ENCODE peak calls at places on chromosomes 16 and 17, in eight cellular contexts. B is neural progenitor cell, R is endothelial cell of umbilical vein, E is fibroblast of lung, P is H1, C is HepG2, L is MM.1S, I is GM23248. M is an unnamed sample.

GRCh38 chr16:87602005-87602790 is at the start of gene JPH3:
- DNase-seq in B (peak; percentile 80), L (no peak), C (no peak), R (no peak), P (peak; percentile 70), I (no peak), E (no peak), M (no peak)

GRCh38 chr17:63476857-63477470 is at the start of gene ACE:
- DNase-seq in P (no peak), L (peak; percentile 61), B (peak; percentile 76), I (peak; percentile 65), E (no peak), R (peak; percentile 43), C (no peak), M (no peak)

GRCh38 chr16:30985401-30986128 is 558 bp downstream of the HSD3B7 start:
- DNase-seq in R (no peak), E (no peak), C (peak; percentile 86), B (peak; percentile 62), P (no peak), I (peak; percentile 81), L (no peak), M (peak; percentile 32)

GRCh38 chr17:10059684-10060211 is 138.7 kb downstream of the GAS7 start:
- DNase-seq in L (peak; percentile 52), C (no peak), E (peak; percentile 40), R (no peak), B (no peak), P (no peak), I (peak; percentile 38), M (no peak)

GRCh38 chr17:7857724-7858486 is at the start of gene CYB5D1:
- DNase-seq in B (peak; percentile 94), C (peak; percentile 90), P (no peak), R (peak; percentile 97), E (peak; percentile 97), L (peak; percentile 95), I (peak; percentile 98), M (peak; percentile 92)

GRCh38 chr16:83215417-83216001 is 588.7 kb downstream of the CDH13 start:
- DNase-seq in R (peak; percentile 48), B (peak; percentile 76), C (peak; percentile 21), E (peak; percentile 58), L (peak; percentile 11), P (peak; percentile 47), I (peak; percentile 39), M (peak; percentile 24)

GRCh38 chr16:70749006-70749678 is 51.8 kb downstream of the VAC14 start:
- DNase-seq in E (no peak), R (no peak), I (no peak), C (no peak), L (no peak), P (no peak), B (no peak), M (no peak)

GRCh38 chr17:72158895-72159885 is 38.4 kb downstream of the SOX9 start:
- DNase-seq in B (no peak), C (peak; percentile 23), P (no peak), I (no peak), R (no peak), E (peak; percentile 55), L (no peak), M (no peak)

GRCh38 chr17:7289256-7290032 is 5.0 kb downstream of the YBX2 start:
- DNase-seq in P (no peak), C (no peak), B (no peak), I (no peak), L (no peak), E (no peak), R (no peak), M (no peak)

GRCh38 chr17:66835476-66835875 is 559 bp downstream of the CACNG5 start:
- DNase-seq in I (no peak), P (no peak), L (no peak), R (no peak), E (no peak), C (no peak), B (peak; percentile 13), M (no peak)

GRCh38 chr17:66833201-66833600 is 1.7 kb upstream of the CACNG5 start:
- DNase-seq in R (no peak), C (no peak), B (no peak), L (no peak), I (no peak), E (no peak), P (no peak), M (no peak)

GRCh38 chr17:66834426-66834918 is 445 bp upstream of the CACNG5 start:
- DNase-seq in C (no peak), L (no peak), B (no peak), P (no peak), E (no peak), R (no peak), I (no peak), M (no peak)

GRCh38 chr17:66836063-66837005 is 1.4 kb downstream of the CACNG5 start:
- DNase-seq in P (no peak), R (no peak), C (no peak), B (no peak), L (no peak), I (no peak), E (no peak), M (no peak)

GRCh38 chr17:66834919-66835454 is at the start of gene CACNG5:
- DNase-seq in E (no peak), I (no peak), P (no peak), L (no peak), R (no peak), C (no peak), B (peak; percentile 45), M (no peak)
- H3K9ac ChIP-seq in E (no peak within 1 kb of the TSS), I (no peak within 1 kb of the TSS), P (no peak within 1 kb of the TSS), L (no peak within 1 kb of the TSS), R (no peak within 1 kb of the TSS), C (no peak within 1 kb of the TSS), B (no peak within 1 kb of the TSS), M (no peak within 1 kb of the TSS)

DNA sequence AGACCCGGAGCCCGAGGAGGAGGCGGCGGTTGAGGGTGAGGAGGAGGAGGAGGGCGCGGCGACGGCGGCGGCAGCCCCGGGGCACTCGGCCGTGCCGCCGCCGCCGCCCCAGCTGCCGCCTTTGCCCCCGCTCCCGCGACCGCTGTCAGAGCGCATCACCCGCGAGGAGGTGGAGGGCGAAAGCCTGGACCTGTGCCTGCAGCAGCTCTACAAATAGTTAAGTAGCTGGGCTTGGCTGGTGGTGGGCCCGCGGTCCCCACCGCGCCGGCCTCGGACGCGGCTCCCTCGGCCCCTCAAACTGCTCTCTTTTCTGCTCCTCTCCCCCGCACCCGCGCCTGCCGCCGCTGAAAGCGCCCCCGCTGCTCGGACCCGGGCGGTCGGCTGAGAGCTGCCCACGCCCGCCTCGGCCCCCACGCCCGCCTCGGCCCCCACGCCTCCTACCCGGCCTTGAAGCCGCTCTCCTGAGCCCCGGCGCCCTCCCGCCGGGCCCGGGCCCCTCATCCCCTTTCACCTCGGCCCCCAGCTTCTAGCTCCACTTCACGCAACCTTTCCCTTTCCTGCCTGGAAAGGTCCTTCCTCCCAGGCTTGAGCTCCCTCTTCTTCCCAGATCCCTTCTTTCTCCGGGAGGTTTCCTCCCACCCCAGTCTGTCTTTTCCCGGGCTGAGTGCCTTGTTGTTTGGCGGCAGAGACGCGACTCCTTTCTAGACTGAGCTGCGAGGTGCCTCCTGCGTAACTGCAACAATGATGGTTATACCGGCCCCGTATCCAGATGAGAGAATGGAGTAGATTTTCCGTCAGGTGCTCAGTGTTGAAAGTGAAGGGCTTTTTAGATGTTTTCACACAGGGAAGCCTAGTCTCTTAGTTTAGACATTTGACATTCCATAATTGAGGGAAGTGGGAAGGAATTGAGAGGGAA is 850 bp downstream of the PPM1E start:
- DNase-seq in L (peak; percentile 12), P (no peak), E (no peak), I (peak; percentile 4), B (peak; percentile 61), C (no peak), R (no peak), M (no peak)
- TF ChIP-seq EZH2 in L (no peak), P (peak; percentile 37), E (peak; percentile 92), I (peak; percentile 28), B (no peak), C (peak; percentile 98), R (peak; percentile 74), M (peak; percentile 97)

GRCh38 chr17:3953542-3953941 is 10.7 kb downstream of the ATP2A3 start:
- DNase-seq in L (no peak), I (no peak), R (no peak), E (no peak), P (no peak), B (no peak), C (no peak), M (no peak)

GRCh38 chr17:3951003-3951402 is 13.2 kb downstream of the ATP2A3 start:
- DNase-seq in I (no peak), L (no peak), R (no peak), P (no peak), C (no peak), B (no peak), E (no peak), M (no peak)

GRCh38 chr17:3950584-3950983 is 13.7 kb downstream of the ATP2A3 start:
- DNase-seq in P (no peak), C (no peak), E (no peak), L (no peak), B (no peak), R (no peak), I (no peak), M (no peak)

GRCh38 chr17:3951420-3951819 is 12.8 kb downstream of the ATP2A3 start:
- DNase-seq in B (no peak), P (no peak), I (no peak), L (no peak), R (no peak), E (no peak), C (no peak), M (no peak)

DNA sequence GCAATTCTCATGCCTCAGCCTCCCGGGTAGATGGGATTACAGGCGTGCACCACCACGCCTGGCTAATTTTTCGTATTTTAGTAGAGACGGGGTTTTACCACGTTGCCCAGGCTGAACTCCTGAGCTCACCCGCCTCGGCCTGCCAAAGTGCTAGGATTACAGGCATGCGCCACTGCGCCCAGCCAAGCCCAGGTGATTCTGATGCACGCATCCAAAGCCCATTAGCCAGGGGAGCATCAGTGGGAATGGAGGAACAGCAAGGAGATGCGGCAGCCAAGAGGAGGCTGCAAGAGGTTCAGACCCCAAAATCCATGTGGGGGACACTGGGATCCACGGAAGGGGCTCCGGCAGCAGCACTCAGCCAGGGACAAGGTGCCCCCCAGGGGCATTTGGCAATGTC is 12.1 kb downstream of the ATP2A3 start:
- DNase-seq in L (no peak), I (no peak), E (no peak), B (no peak), C (no peak), P (no peak), R (no peak), M (no peak)
- H4K20me1 ChIP-seq in L (peaks cover 3% of the 10 kb centered on the region), I (no peaks in the 10 kb centered on the region), E (no peaks in the 10 kb centered on the region), B (no peaks in the 10 kb centered on the region), C (no peaks in the 10 kb centered on the region), P (peaks cover 1% of the 10 kb centered on the region), R (no peaks in the 10 kb centered on the region), M (no peaks in the 10 kb centered on the region)

DNA sequence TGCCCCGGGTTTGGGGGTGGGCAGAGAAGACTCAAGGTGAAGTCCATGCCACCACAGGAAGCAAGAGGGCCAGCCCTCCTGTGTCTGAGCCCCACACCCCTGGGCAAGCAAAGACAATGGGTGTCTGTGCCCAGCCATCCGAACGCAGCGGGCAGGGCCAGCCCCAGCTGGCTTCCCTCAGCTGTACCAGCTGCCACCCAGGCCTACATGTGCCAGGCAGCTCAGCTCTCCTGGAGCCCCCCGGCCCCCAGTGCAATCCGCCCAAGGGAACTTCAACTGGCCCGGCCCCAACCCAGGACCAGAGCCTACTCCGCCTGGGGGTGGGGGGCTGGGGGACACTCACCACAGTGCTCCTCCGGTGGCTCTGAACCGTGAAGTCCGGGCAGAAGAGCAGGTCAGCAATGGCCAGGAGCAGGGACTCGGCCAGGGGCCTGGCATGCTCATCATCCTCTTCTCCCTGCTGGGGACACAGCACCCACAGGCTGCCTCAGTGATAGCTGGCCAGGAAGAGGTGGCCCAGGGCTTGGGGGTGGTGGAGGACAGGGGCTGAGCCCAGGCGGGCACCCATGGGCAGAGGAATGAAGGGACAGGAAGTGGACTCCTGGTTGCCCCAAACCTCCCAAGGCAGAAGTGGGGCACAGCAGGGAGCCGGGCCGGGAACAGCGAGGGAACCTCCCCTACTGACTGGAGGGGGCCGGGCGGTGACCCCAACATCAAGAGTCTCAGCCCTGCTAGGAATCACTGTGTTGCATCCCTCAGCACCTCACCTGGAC is 9.8 kb downstream of the HID1 start:
- DNase-seq in B (no peak), I (no peak), E (no peak), L (no peak), C (no peak), R (no peak), P (no peak), M (no peak)
- H3K9ac ChIP-seq in B (no peak overlapping the region), I (no peak overlapping the region), E (no peak overlapping the region), L (no peak overlapping the region), C (no peak overlapping the region), R (no peak overlapping the region), P (no peak overlapping the region), M (no peak overlapping the region)